ENCODE peak calls at places on chromosomes 11 and 22, in eight cellular contexts. I is H54, Z is tibial nerve, Q is GM12878, O is K562, V is HepG2, C is stomach, A is uterus. H is an unnamed sample.
A peak's percentile ranks its signal among the peaks of the same experiment; 100 is the strongest.

GRCh38 chr22:30089655-30089974 is 9.4 kb downstream of the HORMAD2 start:
- DNase-seq in I (no peak), Z (no peak), A (no peak), C (no peak), O (no peak), V (no peak), Q (no peak), H (no peak)

GRCh38 chr11:45652781-45653180 is 12.6 kb downstream of the CHST1 start:
- DNase-seq in Q (no peak), O (no peak), Z (no peak), I (no peak), A (no peak), V (no peak), C (no peak), H (no peak)

GRCh38 chr11:45366839-45367238 is 80.7 kb upstream of the SYT13 start:
- DNase-seq in O (no peak), I (no peak), C (no peak), A (no peak), Q (no peak), Z (no peak), V (no peak), H (no peak)

GRCh38 chr22:33018232-33018864 is 39.8 kb downstream of the SYN3 start:
- DNase-seq in I (peak; percentile 26), C (peak; percentile 71), Q (peak; percentile 8), V (peak; percentile 43), O (peak; percentile 45), A (peak; percentile 53), Z (peak; percentile 76), H (peak; percentile 35)

GRCh38 chr22:24875862-24876506 is 70.0 kb downstream of the SGSM1 start:
- DNase-seq in Z (no peak), I (no peak), V (no peak), A (no peak), O (peak; percentile 18), Q (no peak), C (no peak), H (no peak)

GRCh38 chr11:128530119-128531091 is 57.0 kb downstream of the ETS1 start:
- DNase-seq in O (no peak), I (no peak), Z (no peak), V (no peak), C (peak; percentile 41), A (peak; percentile 80), Q (no peak), H (no peak)

GRCh38 chr22:41197808-41198585 is 7.1 kb upstream of the L3MBTL2 start:
- DNase-seq in C (peak; percentile 50), V (no peak), Q (no peak), I (peak; percentile 43), O (peak; percentile 26), Z (no peak), A (no peak), H (no peak)

GRCh38 chr11:37532271-37532670 is 934.2 kb upstream of the RAG2 start:
- DNase-seq in O (no peak), C (no peak), V (no peak), Z (no peak), I (no peak), A (no peak), Q (no peak), H (no peak)

GRCh38 chr22:37098976-37099577 is 10.4 kb downstream of the TMPRSS6 start:
- DNase-seq in Q (no peak), O (no peak), Z (no peak), A (no peak), I (no peak), C (no peak), V (no peak), H (no peak)

GRCh38 chr11:21988477-21988876 is 204.4 kb upstream of the ANO5 start:
- DNase-seq in V (peak; percentile 1), C (no peak), O (no peak), Q (no peak), Z (no peak), A (no peak), I (no peak), H (no peak)

GRCh38 chr11:57638005-57638760 is 11.5 kb downstream of the YPEL4 start:
- DNase-seq in A (peak; percentile 82), C (peak; percentile 36), Z (no peak), Q (no peak), I (peak; percentile 95), O (no peak), V (peak; percentile 55), H (no peak)

GRCh38 chr11:94938399-94939055 is 34.8 kb downstream of the CWC15 start:
- DNase-seq in Z (peak; percentile 48), Q (no peak), A (peak; percentile 77), O (no peak), V (no peak), I (no peak), C (no peak), H (no peak)

GRCh38 chr22:23693979-23694680 is 3.3 kb downstream of the RGL4 start:
- DNase-seq in Q (no peak), V (no peak), I (no peak), A (no peak), O (no peak), Z (no peak), C (no peak), H (no peak)

GRCh38 chr11:126186708-126187481 is 24.6 kb downstream of the RPUSD4 start:
- DNase-seq in O (no peak), V (peak; percentile 87), C (no peak), I (no peak), A (no peak), Q (no peak), Z (no peak), H (no peak)

GRCh38 chr11:76276773-76277155 is 70.5 kb upstream of the WNT11 start:
- DNase-seq in V (no peak), Q (no peak), A (no peak), Z (no peak), O (no peak), I (no peak), C (no peak), H (no peak)

GRCh38 chr22:46929689-46930225 is 167.3 kb downstream of the TBC1D22A start:
- DNase-seq in C (no peak), V (no peak), A (no peak), Q (no peak), I (no peak), Z (no peak), O (no peak), H (no peak)

GRCh38 chr11:92384316-92384715 is 159.7 kb downstream of the FAT3 start:
- DNase-seq in O (no peak), Q (no peak), I (no peak), Z (no peak), C (no peak), A (no peak), V (no peak), H (no peak)

GRCh38 chr22:40040927-40041326 is 46.2 kb downstream of the FAM83F start:
- DNase-seq in A (peak; percentile 26), V (no peak), Q (no peak), C (no peak), O (peak; percentile 45), Z (peak; percentile 64), I (no peak), H (no peak)

GRCh38 chr11:6625156-6625831 is 6.1 kb upstream of the TPP1 start:
- DNase-seq in V (peak; percentile 28), C (no peak), Z (no peak), Q (no peak), O (no peak), I (no peak), A (no peak), H (no peak)

GRCh38 chr22:46001426-46002106 is 24.6 kb upstream of the WNT7B start:
- DNase-seq in Z (no peak), O (no peak), C (no peak), Q (no peak), I (no peak), A (no peak), V (no peak), H (no peak)

GRCh38 chr11:116219171-116219635 is 553.6 kb downstream of the BUD13 start:
- DNase-seq in O (no peak), Q (no peak), V (no peak), Z (no peak), A (no peak), I (no peak), C (no peak), H (no peak)

GRCh38 chr22:28882878-28883656 is at the start of gene ZNRF3:
- DNase-seq in C (peak; percentile 95), I (peak; percentile 72), V (peak; percentile 86), Z (peak; percentile 92), Q (no peak), A (peak; percentile 90), O (peak; percentile 92), H (peak; percentile 79)
- TF ChIP-seq POLR2A in C (no peak), I (peak; percentile 48), V (peak; percentile 61), Z (peak; percentile 60), Q (peak; percentile 50), A (peak; percentile 65), O (peak; percentile 87), H (no peak)

GRCh38 chr22:35301370-35301874 is 1.7 kb downstream of the TOM1 start:
- DNase-seq in A (peak; percentile 61), Z (peak; percentile 18), O (peak; percentile 32), V (peak; percentile 93), I (no peak), Q (no peak), C (no peak), H (no peak)
- TF ChIP-seq POLR2A in A (no peak), Z (no peak), O (no peak), V (peak; percentile 59), I (no peak), Q (no peak), C (no peak), H (no peak)

GRCh38 chr11:819129-819931 is 616 bp downstream of the PNPLA2 start:
- DNase-seq in V (peak; percentile 77), Z (peak; percentile 87), A (peak; percentile 90), O (peak; percentile 95), Q (no peak), C (peak; percentile 96), I (no peak), H (peak; percentile 89)

GRCh38 chr11:819943-820649 is 1.4 kb downstream of the PNPLA2 start:
- DNase-seq in I (peak; percentile 77), A (peak; percentile 76), C (peak; percentile 97), V (peak; percentile 94), Q (no peak), Z (peak; percentile 77), O (peak; percentile 80), H (peak; percentile 92)

GRCh38 chr11:821513-822371 is 3.0 kb downstream of the PNPLA2 start:
- DNase-seq in C (no peak), Q (no peak), Z (no peak), V (no peak), O (no peak), I (no peak), A (no peak), H (no peak)

GRCh38 chr11:818396-819128 is at the start of gene PNPLA2:
- DNase-seq in O (no peak), A (peak; percentile 61), I (no peak), Z (no peak), Q (no peak), V (peak; percentile 74), C (peak; percentile 64), H (no peak)

GRCh38 chr11:820655-821512 is 2.2 kb downstream of the PNPLA2 start:
- DNase-seq in Q (no peak), C (peak; percentile 90), A (no peak), V (peak; percentile 70), I (peak; percentile 98), Z (peak; percentile 67), O (no peak), H (no peak)
- TF ChIP-seq POLR2A in Q (no peak), C (no peak), A (no peak), V (no peak), I (no peak), Z (no peak), O (no peak), H (no peak)

DNA sequence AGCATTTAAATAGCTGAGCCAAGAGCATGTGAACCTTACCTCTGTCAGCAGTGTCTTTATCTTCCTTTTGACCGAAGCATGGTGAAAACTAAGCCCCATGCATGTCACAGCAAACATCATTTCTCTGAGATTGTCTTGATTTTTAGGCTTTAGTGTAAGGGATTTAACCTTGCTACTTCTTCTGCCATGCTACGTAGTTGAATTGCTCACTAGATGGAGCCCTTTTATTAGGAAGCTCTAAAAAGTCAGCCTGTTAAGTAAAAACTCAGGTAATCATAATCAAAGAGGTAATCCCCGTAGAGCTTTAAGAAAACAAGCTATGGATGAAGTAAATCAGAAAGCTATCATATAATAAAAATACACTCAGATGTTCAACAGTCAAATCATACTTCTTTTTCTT is 149.5 kb downstream of the PGR start:
- DNase-seq in A (no peak), Q (no peak), I (no peak), Z (no peak), V (peak; percentile 3), C (no peak), O (no peak), H (no peak)
- TF ChIP-seq POLR2A in A (no peak), Q (no peak), I (no peak), Z (no peak), V (no peak), C (no peak), O (no peak), H (no peak)

H was measured in GM12891.